ENCODE peak calls at places on chromosomes 5 and 9, in five cellular contexts. N, G, M, X and E are unnamed samples.

GRCh38 chr9:445033-445432 is 230.4 kb downstream of the DOCK8 start:
- DNase-seq in N (no peak), G (no peak), M (peak; percentile 73), X (no peak), E (no peak)

GRCh38 chr9:91750343-91750742 is 199.7 kb downstream of the ROR2 start:
- DNase-seq in N (no peak), G (no peak), M (no peak), X (no peak), E (no peak)

GRCh38 chr5:67244345-67244793 is 47.8 kb upstream of the CD180 start:
- DNase-seq in N (no peak), G (no peak), M (no peak), X (no peak), E (no peak)

GRCh38 chr5:135265497-135266300 is 133.3 kb downstream of the MACROH2A1 start:
- DNase-seq in N (no peak), G (no peak), M (no peak), X (no peak), E (no peak)

GRCh38 chr9:13141629-13142028 is 137.9 kb downstream of the MPDZ start:
- DNase-seq in N (no peak), G (no peak), M (no peak), X (no peak), E (no peak)

GRCh38 chr9:137396227-137396626 is 26.7 kb downstream of the EXD3 start:
- DNase-seq in N (no peak), G (no peak), M (no peak), X (no peak), E (no peak)

GRCh38 chr9:110259566-110259965 is 3.3 kb upstream of the TXN start:
- DNase-seq in N (no peak), G (no peak), M (no peak), X (no peak), E (no peak)

GRCh38 chr5:154943527-154943926 is 2.7 kb downstream of the MRPL22 start:
- DNase-seq in N (no peak), G (no peak), M (no peak), X (no peak), E (no peak)

GRCh38 chr5:11946317-11946716 is 42.1 kb upstream of the CTNND2 start:
- DNase-seq in N (no peak), G (no peak), M (no peak), X (no peak), E (no peak)

GRCh38 chr5:42571626-42571960 is 148.4 kb downstream of the GHR start:
- DNase-seq in N (no peak), G (no peak), M (no peak), X (no peak), E (no peak)

GRCh38 chr5:121628783-121629182 is 222.9 kb upstream of the FTMT start:
- DNase-seq in N (no peak), G (no peak), M (no peak), X (no peak), E (no peak)

GRCh38 chr5:33401482-33402390 is 39.0 kb upstream of the TARS1 start:
- DNase-seq in N (no peak), G (no peak), M (no peak), X (no peak), E (no peak)

GRCh38 chr5:170034231-170034630 is 53.9 kb upstream of the INSYN2B start:
- DNase-seq in N (no peak), G (no peak), M (no peak), X (no peak), E (no peak)

GRCh38 chr9:96884443-96884842 is 30.1 kb upstream of the ZNF782 start:
- DNase-seq in N (peak; percentile 45), G (no peak), M (no peak), X (no peak), E (no peak)

GRCh38 chr5:78295035-78295961 is 800 bp upstream of the AP3B1 start:
- DNase-seq in N (no peak), G (peak; percentile 28), M (peak; percentile 33), X (peak; percentile 63), E (no peak)

GRCh38 chr9:112301420-112301819 is 32.0 kb downstream of the PTBP3 start:
- DNase-seq in N (no peak), G (no peak), M (no peak), X (no peak), E (no peak)

GRCh38 chr5:149195337-149195887 is 54.1 kb downstream of the ABLIM3 start:
- DNase-seq in N (no peak), G (no peak), M (peak; percentile 50), X (no peak), E (no peak)

GRCh38 chr5:127210082-127210481 is 80.5 kb upstream of the MEGF10 start:
- DNase-seq in N (no peak), G (no peak), M (no peak), X (no peak), E (no peak)

GRCh38 chr9:116691607-116692006 is 4.5 kb downstream of the TRIM32 start:
- DNase-seq in N (no peak), G (no peak), M (no peak), X (no peak), E (no peak)

GRCh38 chr5:158869092-158869491 is 230.6 kb downstream of the EBF1 start:
- DNase-seq in N (no peak), G (no peak), M (no peak), X (no peak), E (no peak)

GRCh38 chr9:87545858-87546257 is 48.2 kb downstream of the DAPK1 start:
- DNase-seq in N (no peak), G (no peak), M (no peak), X (no peak), E (no peak)

GRCh38 chr5:172150514-172151425 is 37.3 kb downstream of the STK10 start:
- DNase-seq in N (no peak), G (no peak), M (peak; percentile 83), X (peak; percentile 63), E (no peak)

GRCh38 chr5:108788142-108788541 is 40.4 kb downstream of the FER start:
- DNase-seq in N (no peak), G (no peak), M (peak; percentile 88), X (no peak), E (peak; percentile 83)

GRCh38 chr9:119639287-119639955 is 270.2 kb upstream of the BRINP1 start:
- DNase-seq in N (no peak), G (no peak), M (no peak), X (no peak), E (no peak)

GRCh38 chr9:35611230-35611797 is 6.3 kb downstream of the TESK1 start:
- DNase-seq in N (peak; percentile 18), G (no peak), M (no peak), X (no peak), E (no peak)

GRCh38 chr5:55356896-55357295 is 49.1 kb downstream of the MTREX start:
- DNase-seq in N (no peak), G (no peak), M (no peak), X (no peak), E (no peak)

GRCh38 chr5:172667786-172668735 is 27.0 kb downstream of the NEURL1B start:
- DNase-seq in N (no peak), G (no peak), M (no peak), X (no peak), E (no peak)

GRCh38 chr5:59798862-59799667 is 94.5 kb downstream of the PDE4D start:
- DNase-seq in N (no peak), G (no peak), M (no peak), X (peak; percentile 27), E (no peak)

GRCh38 chr9:108953983-108954574 is 19.9 kb downstream of the ABITRAM start:
- DNase-seq in N (no peak), G (no peak), M (no peak), X (no peak), E (no peak)

GRCh38 chr5:159456722-159457462 is 126.6 kb upstream of the IL12B start:
- DNase-seq in N (no peak), G (no peak), M (no peak), X (peak; percentile 74), E (no peak)

GRCh38 chr9:27371382-27371781 is 74.4 kb upstream of the EQTN start:
- DNase-seq in N (no peak), G (no peak), M (no peak), X (no peak), E (no peak)

GRCh38 chr5:140182075-140182709 is 7.2 kb downstream of the CYSTM1 start:
- DNase-seq in N (no peak), G (no peak), M (no peak), X (no peak), E (no peak)

GRCh38 chr9:132350861-132351315 is 3.9 kb downstream of the SETX start:
- DNase-seq in N (no peak), G (no peak), M (no peak), X (peak; percentile 32), E (no peak)

DNA sequence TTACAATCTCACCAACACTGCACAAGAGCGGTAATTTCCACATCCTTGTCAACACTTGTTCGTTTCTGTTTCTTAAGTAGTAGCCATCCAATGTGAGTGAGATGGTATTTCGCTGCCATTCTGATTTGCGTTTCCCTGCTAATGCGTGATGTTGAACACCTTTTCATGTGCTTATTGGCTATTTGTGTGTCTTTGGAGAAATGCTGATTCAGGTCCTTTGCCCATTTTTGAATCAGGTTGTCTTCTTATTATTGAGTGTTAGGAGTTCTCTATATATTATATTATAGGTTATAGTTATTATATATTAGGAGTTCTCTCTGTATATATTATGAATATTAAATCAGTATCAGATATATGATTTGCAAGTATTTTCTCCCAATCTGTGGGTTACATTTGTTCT is 59.9 kb upstream of the IRX4 start:
- DNase-seq in N (no peak), G (no peak), M (no peak), X (no peak), E (no peak)
- TF ChIP-seq CTCF in N (no peak), G (no peak), M (no peak), X (no peak), E (no peak)

GRCh38 chr9:136361757-136362449 is 1.6 kb downstream of the DNLZ start:
- DNase-seq in N (no peak), G (no peak), M (peak; percentile 63), X (no peak), E (no peak)
- TF ChIP-seq CTCF in N (no peak), G (no peak), M (no peak), X (no peak), E (no peak)

GRCh38 chr9:15729507-15729906 is 176.7 kb downstream of the CCDC171 start:
- DNase-seq in N (no peak), G (no peak), M (no peak), X (no peak), E (no peak)

GRCh38 chr9:15741015-15741414 is 188.2 kb downstream of the CCDC171 start:
- DNase-seq in N (no peak), G (no peak), M (no peak), X (no peak), E (no peak)

GRCh38 chr9:15738011-15738410 is 185.2 kb downstream of the CCDC171 start:
- DNase-seq in N (no peak), G (no peak), M (no peak), X (no peak), E (no peak)

GRCh38 chr9:15736569-15736968 is 183.7 kb downstream of the CCDC171 start:
- DNase-seq in N (no peak), G (no peak), M (no peak), X (no peak), E (no peak)

GRCh38 chr9:15735083-15735974 is 182.5 kb downstream of the CCDC171 start:
- DNase-seq in N (peak; percentile 39), G (no peak), M (no peak), X (no peak), E (no peak)
- TF ChIP-seq CTCF in N (no peak), G (no peak), M (no peak), X (no peak), E (no peak)

DNA sequence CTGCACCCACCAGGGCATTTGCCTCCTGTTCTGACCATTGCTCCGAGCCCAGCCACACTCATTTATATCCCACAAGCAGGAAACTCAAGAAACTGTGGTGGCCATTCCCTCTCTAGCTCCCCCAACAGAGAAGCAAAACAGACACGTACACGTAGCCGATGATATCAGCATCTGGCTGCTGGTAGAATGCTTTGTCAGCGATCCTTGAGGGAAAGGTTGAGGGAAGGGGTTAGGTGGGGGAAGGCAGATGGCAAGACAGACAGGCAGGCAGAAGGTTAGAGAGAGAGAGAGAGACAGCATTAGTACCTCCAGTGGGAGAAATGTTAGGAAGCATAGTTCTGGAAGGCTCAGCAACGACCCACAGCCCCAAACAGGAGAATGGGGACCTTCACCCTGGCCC is 7.8 kb downstream of the HIGD2A start:
- DNase-seq in N (no peak), G (no peak), M (peak; percentile 10), X (no peak), E (no peak)
- TF ChIP-seq CTCF in N (no peak), G (no peak), M (no peak), X (no peak), E (no peak)